ENCODE peak calls at places on chromosome 1, in four cellular contexts. One of them, this sample, is unnamed.

GRCh38 chr1:106523448-106523847 is 533.0 kb upstream of the PRMT6 start:
- DNase-seq in breast epithelium: no peak
- DNase-seq in stimulated activated CD4-positive, alpha-beta T cell treated with anti-CD3 and anti-CD28 coated beads, TNF-alpha, amount 100 ng/mL, for 24 hours: no peak
- DNase-seq in MG63: no peak
- DNase-seq in this sample: no peak

GRCh38 chr1:978835-979743 is 2.8 kb downstream of the PERM1 start:
- DNase-seq in breast epithelium: no peak
- DNase-seq in stimulated activated CD4-positive, alpha-beta T cell treated with anti-CD3 and anti-CD28 coated beads, TNF-alpha, amount 100 ng/mL, for 24 hours: no peak
- DNase-seq in MG63: no peak
- DNase-seq in this sample: no peak

GRCh38 chr1:226268421-226269124 is 40.4 kb downstream of the LIN9 start:
- DNase-seq in breast epithelium: no peak
- DNase-seq in stimulated activated CD4-positive, alpha-beta T cell treated with anti-CD3 and anti-CD28 coated beads, TNF-alpha, amount 100 ng/mL, for 24 hours: no peak
- DNase-seq in MG63: peak
- DNase-seq in this sample: no peak

GRCh38 chr1:39919545-39919944 is 17.8 kb upstream of the MYCL start:
- DNase-seq in breast epithelium: no peak
- DNase-seq in stimulated activated CD4-positive, alpha-beta T cell treated with anti-CD3 and anti-CD28 coated beads, TNF-alpha, amount 100 ng/mL, for 24 hours: no peak
- DNase-seq in MG63: peak
- DNase-seq in this sample: peak

GRCh38 chr1:2250721-2251281 is 22.7 kb downstream of the SKI start:
- DNase-seq in breast epithelium: no peak
- DNase-seq in stimulated activated CD4-positive, alpha-beta T cell treated with anti-CD3 and anti-CD28 coated beads, TNF-alpha, amount 100 ng/mL, for 24 hours: no peak
- DNase-seq in MG63: no peak
- DNase-seq in this sample: no peak

GRCh38 chr1:231583376-231583775 is 43.2 kb upstream of the DISC1 start:
- DNase-seq in breast epithelium: no peak
- DNase-seq in stimulated activated CD4-positive, alpha-beta T cell treated with anti-CD3 and anti-CD28 coated beads, TNF-alpha, amount 100 ng/mL, for 24 hours: no peak
- DNase-seq in MG63: no peak
- DNase-seq in this sample: no peak

GRCh38 chr1:227996187-227996950 is 10.4 kb upstream of the WNT3A start:
- DNase-seq in breast epithelium: peak
- DNase-seq in stimulated activated CD4-positive, alpha-beta T cell treated with anti-CD3 and anti-CD28 coated beads, TNF-alpha, amount 100 ng/mL, for 24 hours: no peak
- DNase-seq in MG63: no peak
- DNase-seq in this sample: no peak

GRCh38 chr1:27648602-27649305 is 13.8 kb upstream of the FGR start:
- DNase-seq in breast epithelium: no peak
- DNase-seq in stimulated activated CD4-positive, alpha-beta T cell treated with anti-CD3 and anti-CD28 coated beads, TNF-alpha, amount 100 ng/mL, for 24 hours: no peak
- DNase-seq in MG63: no peak
- DNase-seq in this sample: no peak

GRCh38 chr1:63917571-63918394 is 144.0 kb downstream of the ROR1 start:
- DNase-seq in breast epithelium: no peak
- DNase-seq in stimulated activated CD4-positive, alpha-beta T cell treated with anti-CD3 and anti-CD28 coated beads, TNF-alpha, amount 100 ng/mL, for 24 hours: no peak
- DNase-seq in MG63: no peak
- DNase-seq in this sample: no peak

GRCh38 chr1:183634429-183635065 is 1.0 kb downstream of the ARPC5 start:
- DNase-seq in breast epithelium: no peak
- DNase-seq in stimulated activated CD4-positive, alpha-beta T cell treated with anti-CD3 and anti-CD28 coated beads, TNF-alpha, amount 100 ng/mL, for 24 hours: no peak
- DNase-seq in MG63: no peak
- DNase-seq in this sample: no peak

GRCh38 chr1:162003825-162004205 is 19.9 kb downstream of the OLFML2B start:
- DNase-seq in breast epithelium: no peak
- DNase-seq in stimulated activated CD4-positive, alpha-beta T cell treated with anti-CD3 and anti-CD28 coated beads, TNF-alpha, amount 100 ng/mL, for 24 hours: no peak
- DNase-seq in MG63: peak
- DNase-seq in this sample: no peak

GRCh38 chr1:187566371-187566770 is 737.6 kb downstream of the PLA2G4A start:
- DNase-seq in breast epithelium: no peak
- DNase-seq in stimulated activated CD4-positive, alpha-beta T cell treated with anti-CD3 and anti-CD28 coated beads, TNF-alpha, amount 100 ng/mL, for 24 hours: no peak
- DNase-seq in MG63: peak
- DNase-seq in this sample: no peak

GRCh38 chr1:228837817-228838716 is 102.8 kb downstream of the RHOU start:
- DNase-seq in breast epithelium: no peak
- DNase-seq in stimulated activated CD4-positive, alpha-beta T cell treated with anti-CD3 and anti-CD28 coated beads, TNF-alpha, amount 100 ng/mL, for 24 hours: no peak
- DNase-seq in MG63: peak
- DNase-seq in this sample: no peak

GRCh38 chr1:45510972-45511527 is 10.6 kb downstream of the PRDX1 start:
- DNase-seq in breast epithelium: no peak
- DNase-seq in stimulated activated CD4-positive, alpha-beta T cell treated with anti-CD3 and anti-CD28 coated beads, TNF-alpha, amount 100 ng/mL, for 24 hours: no peak
- DNase-seq in MG63: no peak
- DNase-seq in this sample: no peak